ENCODE peak calls at places on chromosomes 6 and 20, in four cellular contexts. F is SK-N-SH, W is HepG2, U is GM12878. Z is an unnamed sample. For H3K4me1, the result is how much of the 10 kb centered on the place peaks cover.

GRCh38 chr6:56556751-56557540 is 85.7 kb downstream of the DST start:
- DNase-seq in F (no peak), W (no peak), U (no peak), Z (no peak)

GRCh38 chr6:53857318-53858094 is 62.7 kb downstream of the LRRC1 start:
- DNase-seq in F (no peak), W (no peak), U (no peak), Z (no peak)

GRCh38 chr20:62753626-62754025 is 42.6 kb upstream of the MRGBP start:
- DNase-seq in F (no peak), W (no peak), U (no peak), Z (no peak)

GRCh38 chr6:162509821-162510220 is 217.7 kb downstream of the PRKN start:
- DNase-seq in F (no peak), W (no peak), U (no peak), Z (no peak)

GRCh38 chr6:170265655-170266054 is 25.2 kb downstream of the DLL1 start:
- DNase-seq in F (no peak), W (peak), U (no peak), Z (no peak)

GRCh38 chr20:62685781-62686555 is 22.7 kb upstream of the NTSR1 start:
- DNase-seq in F (no peak), W (peak), U (no peak), Z (peak)

GRCh38 chr6:151317206-151317994 is 74.0 kb downstream of the ZBTB2 start:
- DNase-seq in F (no peak), W (no peak), U (no peak), Z (no peak)

GRCh38 chr6:45265246-45265645 is 62.9 kb upstream of the RUNX2 start:
- DNase-seq in F (no peak), W (peak), U (no peak), Z (no peak)

GRCh38 chr6:162056745-162057144 is 670.8 kb downstream of the PRKN start:
- DNase-seq in F (no peak), W (peak), U (no peak), Z (no peak)

GRCh38 chr6:109117346-109118035 is 22.2 kb downstream of the CEP57L1 start:
- DNase-seq in F (no peak), W (peak), U (peak), Z (no peak)
- TF ChIP-seq NFIC in F (no peak), W (no peak), U (no peak), Z (no peak)

GRCh38 chr6:137699036-137699683 is 167.9 kb upstream of the TNFAIP3 start:
- DNase-seq in F (no peak), W (no peak), U (no peak), Z (no peak)

GRCh38 chr6:137697267-137697938 is 169.7 kb upstream of the TNFAIP3 start:
- DNase-seq in F (no peak), W (peak), U (no peak), Z (no peak)

GRCh38 chr6:137698636-137699035 is 168.4 kb upstream of the TNFAIP3 start:
- DNase-seq in F (no peak), W (no peak), U (no peak), Z (no peak)

GRCh38 chr6:137693737-137694136 is 173.3 kb upstream of the TNFAIP3 start:
- DNase-seq in F (no peak), W (no peak), U (no peak), Z (no peak)

GRCh38 chr6:137696765-137697164 is 170.3 kb upstream of the TNFAIP3 start:
- DNase-seq in F (no peak), W (no peak), U (no peak), Z (no peak)
- H3K4me1 ChIP-seq in F (under half), W (half or more), U (under half), Z (under half)

DNA sequence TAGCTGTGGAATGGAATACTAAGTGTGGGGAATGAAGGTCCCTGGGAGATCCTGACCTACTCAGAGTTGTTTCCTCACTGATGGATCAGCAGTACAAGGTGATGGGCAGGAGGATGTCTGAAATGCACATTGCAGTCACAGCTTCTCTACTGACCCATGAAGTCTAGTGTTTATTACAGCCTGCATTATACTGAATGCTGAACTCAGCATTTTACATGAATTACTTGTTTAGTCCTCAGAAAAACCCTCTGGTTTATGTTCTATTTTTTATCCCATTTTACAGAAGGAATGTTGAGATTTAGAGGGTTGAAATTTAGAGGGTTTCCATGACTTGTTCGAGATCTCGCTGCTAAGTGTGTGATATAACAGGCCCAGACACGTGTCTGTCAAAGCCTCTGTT is 211.9 kb upstream of the PCSK2 start:
- DNase-seq in F (no peak), W (no peak), U (no peak), Z (no peak)
- TF ChIP-seq NFIC in F (no peak), W (no peak), U (no peak), Z (no peak)

DNA sequence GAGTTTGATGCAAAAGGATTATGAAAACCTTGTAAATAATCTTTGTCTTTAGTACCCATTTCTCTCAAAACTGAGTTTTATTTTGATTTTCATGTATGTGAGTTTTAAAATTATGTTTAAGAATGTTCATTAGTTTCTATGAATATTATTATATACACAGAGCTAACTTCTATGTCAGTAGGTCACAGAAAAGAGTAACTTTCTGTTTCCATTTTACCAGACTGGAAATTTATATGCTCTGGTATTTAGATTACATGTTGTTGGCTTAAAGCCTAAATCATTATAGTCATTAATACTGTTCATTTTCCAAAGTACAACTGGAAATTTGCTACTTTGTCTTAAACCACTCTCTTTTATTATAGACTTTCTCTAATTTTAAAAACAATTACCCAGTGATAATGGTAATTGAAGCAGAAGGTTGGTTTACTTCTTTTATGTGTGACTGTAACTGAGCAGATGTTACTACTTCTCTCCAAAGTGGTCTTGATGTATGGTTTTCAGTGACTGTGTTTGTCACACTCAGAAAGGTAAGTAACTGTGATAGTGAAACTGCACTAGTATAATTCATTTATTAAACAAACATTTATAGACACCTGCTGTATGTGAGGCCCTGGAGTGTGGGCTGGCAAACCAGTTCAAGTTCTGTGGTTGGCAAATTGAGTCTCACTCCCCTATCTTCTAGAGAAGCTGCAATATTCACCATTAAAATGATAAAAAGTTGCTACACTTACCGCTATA is 13.2 kb downstream of the CRYBG1 start:
- DNase-seq in F (no peak), W (no peak), U (no peak), Z (no peak)
- H3K4me1 ChIP-seq in F (under half), W (under half), U (under half), Z (under half)

DNA sequence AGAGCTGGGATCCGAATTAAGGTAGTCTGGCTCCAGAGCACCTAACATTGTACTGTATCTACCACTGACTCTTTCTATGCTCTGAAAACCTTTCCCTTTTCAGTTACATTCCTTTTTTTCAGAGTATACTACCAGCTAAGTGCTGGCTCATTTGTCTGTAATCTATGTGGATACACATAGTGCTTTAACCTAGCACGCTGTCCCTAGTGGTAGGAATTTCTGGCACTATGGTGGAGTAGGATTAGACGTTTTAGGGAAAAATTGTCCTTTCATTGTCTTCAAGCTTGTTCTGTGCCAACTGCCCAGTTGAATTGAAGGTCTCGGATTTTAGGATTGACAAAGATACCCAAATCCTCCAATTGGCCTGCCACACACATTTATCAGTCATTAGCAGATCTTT is 259.1 kb upstream of the FERMT1 start:
- DNase-seq in F (peak), W (peak), U (no peak), Z (no peak)
- TF ChIP-seq NFIC in F (no peak), W (no peak), U (no peak), Z (no peak)

GRCh38 chr6:47137073-47137472 is 94.9 kb upstream of the ADGRF1 start:
- DNase-seq in F (no peak), W (peak), U (no peak), Z (no peak)
- H3K4me1 ChIP-seq in F (under half), W (half or more), U (under half), Z (under half)

GRCh38 chr6:139398658-139399057 is 24.2 kb upstream of the CITED2 start:
- DNase-seq in F (no peak), W (no peak), U (no peak), Z (no peak)

GRCh38 chr6:139407718-139408222 is 33.3 kb upstream of the CITED2 start:
- DNase-seq in F (no peak), W (no peak), U (no peak), Z (no peak)

GRCh38 chr6:139406577-139407343 is 32.3 kb upstream of the CITED2 start:
- DNase-seq in F (no peak), W (no peak), U (no peak), Z (no peak)

DNA sequence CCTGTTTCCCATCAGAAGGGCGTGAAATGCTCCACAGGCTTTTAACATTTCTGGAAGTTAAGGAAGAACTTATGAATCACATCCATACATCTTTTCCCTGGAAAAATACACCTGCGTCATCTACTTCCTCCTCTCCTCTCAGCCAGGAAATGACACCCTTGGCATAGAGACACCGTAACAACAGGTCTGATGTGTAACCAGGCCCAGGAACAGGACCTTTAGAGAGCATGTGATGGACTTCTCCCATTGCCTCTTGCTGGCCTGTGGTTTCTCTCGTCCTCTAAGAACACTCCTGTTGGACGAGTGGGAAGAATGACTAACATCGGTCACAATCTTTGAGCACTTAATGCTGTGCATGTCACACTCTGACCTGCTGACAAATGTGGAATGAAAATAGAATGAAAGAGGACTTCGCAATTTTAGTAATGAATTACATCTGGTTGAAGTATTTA is 28.5 kb upstream of the CITED2 start:
- DNase-seq in F (no peak), W (no peak), U (no peak), Z (no peak)
- TF ChIP-seq NFIC in F (no peak), W (no peak), U (no peak), Z (no peak)

GRCh38 chr6:44064948-44065272 is 62.3 kb downstream of the MRPL14 start:
- DNase-seq in F (no peak), W (no peak), U (no peak), Z (no peak)
- H3K4me1 ChIP-seq in F (under half), W (half or more), U (under half), Z (half or more)

DNA sequence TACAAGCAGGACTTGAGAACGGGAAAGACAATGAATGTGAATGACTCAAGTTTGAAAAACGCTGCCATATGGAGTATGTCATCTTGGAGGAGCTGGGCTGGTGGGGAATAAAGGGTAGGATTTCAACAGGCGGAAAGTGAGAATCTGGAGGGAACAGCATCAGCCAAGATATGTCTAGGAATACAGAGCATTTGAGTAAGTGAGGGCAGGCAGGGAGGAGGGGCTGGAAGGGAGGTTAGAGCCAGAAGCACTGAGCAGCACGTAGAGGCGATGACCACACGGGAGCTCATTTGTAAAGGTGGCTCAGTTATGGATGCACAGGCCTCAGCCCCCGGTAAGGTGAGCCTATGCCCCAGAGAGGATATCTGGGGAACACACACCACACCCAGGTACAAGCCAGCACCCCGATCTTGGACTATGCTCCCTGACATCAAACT is 115.1 kb downstream of the ZMYND8 start:
- DNase-seq in F (no peak), W (no peak), U (no peak), Z (no peak)
- TF ChIP-seq NFIC in F (no peak), W (no peak), U (no peak), Z (no peak)